ENCODE peak calls at places on chromosomes 11 and 22, in ten cellular contexts. A is kidney tubule cell; Z is activated T-helper 9 cell treated with anti-CD3 and anti-CD28 coated beads, Interleukin-2, amount 50 U/mL, for 16 hours; W is MV-4-11; V is caudate nucleus; S is fibroblast of pulmonary artery; X is brain microvascular endothelial cell; T is LoVo; N is AG09309; B is lung microvascular endothelial cell. G is an unnamed sample.

GRCh38 chr11:123590296-123590912 is 64.0 kb downstream of the SCN3B start:
- DNase-seq in A (peak), Z (no peak), W (peak), V (no peak), S (peak), X (peak), T (peak), N (peak), B (peak), G (peak)

GRCh38 chr22:50180727-50181521 is 4.8 kb upstream of the TRABD start:
- DNase-seq in A (no peak), Z (no peak), W (no peak), V (no peak), S (no peak), X (no peak), T (no peak), N (no peak), B (no peak), G (no peak)

GRCh38 chr22:38506118-38506962 is at the start of gene DDX17:
- DNase-seq in A (peak), Z (peak), W (peak), V (peak), S (peak), X (peak), T (peak), N (peak), B (peak), G (peak)

GRCh38 chr11:45204761-45205160 is 58.3 kb downstream of the PRDM11 start:
- DNase-seq in A (no peak), Z (no peak), W (no peak), V (no peak), S (peak), X (no peak), T (no peak), N (no peak), B (no peak), G (no peak)

GRCh38 chr22:21045585-21046294 is at the start of gene LRRC74B:
- DNase-seq in A (peak), Z (peak), W (peak), V (peak), S (peak), X (peak), T (peak), N (peak), B (peak), G (peak)

GRCh38 chr11:81303265-81303664 is 1430.4 kb downstream of the FAM181B start:
- DNase-seq in A (no peak), Z (no peak), W (no peak), V (no peak), S (no peak), X (no peak), T (no peak), N (no peak), B (no peak), G (no peak)

GRCh38 chr11:4134844-4135243 is 40.2 kb downstream of the RRM1 start:
- DNase-seq in A (peak), Z (no peak), W (no peak), V (no peak), S (peak), X (peak), T (peak), N (peak), B (no peak), G (peak)

GRCh38 chr22:24398409-24398808 is 29.0 kb upstream of the ADORA2A start:
- DNase-seq in A (no peak), Z (no peak), W (no peak), V (no peak), S (no peak), X (no peak), T (no peak), N (no peak), B (no peak), G (peak)

GRCh38 chr22:35104491-35104890 is 38.5 kb downstream of the ISX start:
- DNase-seq in A (no peak), Z (no peak), W (no peak), V (no peak), S (no peak), X (no peak), T (no peak), N (no peak), B (no peak), G (no peak)

G was measured in HFFc6.